ENCODE peak calls at places on chromosomes 13 and 19, in five cellular contexts. One of them, this sample, is unnamed.

GRCh38 chr13:98293103-98293502 is 116.0 kb upstream of the RNF113B start:
- DNase-seq in choroid plexus epithelial cell: no peak
- DNase-seq in fibroblast of villous mesenchyme: no peak
- DNase-seq in ovary: no peak
- DNase-seq in cardiac fibroblast: no peak
- DNase-seq in this sample: peak; percentile 46

GRCh38 chr13:28117689-28118377 is 17.5 kb upstream of the FLT3 start:
- DNase-seq in choroid plexus epithelial cell: peak; percentile 55
- DNase-seq in fibroblast of villous mesenchyme: peak; percentile 22
- DNase-seq in ovary: no peak
- DNase-seq in cardiac fibroblast: peak; percentile 43
- DNase-seq in this sample: no peak

GRCh38 chr19:34051255-34051654 is 121.0 kb upstream of the LSM14A start:
- DNase-seq in choroid plexus epithelial cell: no peak
- DNase-seq in fibroblast of villous mesenchyme: no peak
- DNase-seq in ovary: no peak
- DNase-seq in cardiac fibroblast: no peak
- DNase-seq in this sample: no peak

GRCh38 chr19:18932216-18932841 is 8.7 kb downstream of the HOMER3 start:
- DNase-seq in choroid plexus epithelial cell: peak; percentile 64
- DNase-seq in fibroblast of villous mesenchyme: peak; percentile 56
- DNase-seq in ovary: peak; percentile 94
- DNase-seq in cardiac fibroblast: peak; percentile 42
- DNase-seq in this sample: peak; percentile 81

GRCh38 chr19:35756373-35757230 is at the start of gene HSPB6:
- DNase-seq in choroid plexus epithelial cell: peak; percentile 86
- DNase-seq in fibroblast of villous mesenchyme: peak; percentile 56
- DNase-seq in ovary: peak; percentile 90
- DNase-seq in cardiac fibroblast: peak; percentile 83
- DNase-seq in this sample: no peak

GRCh38 chr13:73983109-73983508 is 151.1 kb downstream of the KLF12 start:
- DNase-seq in choroid plexus epithelial cell: no peak
- DNase-seq in fibroblast of villous mesenchyme: no peak
- DNase-seq in ovary: no peak
- DNase-seq in cardiac fibroblast: no peak
- DNase-seq in this sample: no peak

GRCh38 chr19:23440207-23440606 is 44.9 kb upstream of the ZNF91 start:
- DNase-seq in choroid plexus epithelial cell: no peak
- DNase-seq in fibroblast of villous mesenchyme: no peak
- DNase-seq in ovary: no peak
- DNase-seq in cardiac fibroblast: no peak
- DNase-seq in this sample: no peak

GRCh38 chr19:43790587-43790986 is 9.8 kb upstream of the KCNN4 start:
- DNase-seq in choroid plexus epithelial cell: no peak
- DNase-seq in fibroblast of villous mesenchyme: no peak
- DNase-seq in ovary: no peak
- DNase-seq in cardiac fibroblast: no peak
- DNase-seq in this sample: no peak

GRCh38 chr19:48740705-48741030 is 258 bp upstream of the RASIP1 start:
- DNase-seq in choroid plexus epithelial cell: no peak
- DNase-seq in fibroblast of villous mesenchyme: no peak
- DNase-seq in ovary: no peak
- DNase-seq in cardiac fibroblast: no peak
- DNase-seq in this sample: no peak

GRCh38 chr19:32189956-32190706 is 155.3 kb upstream of the ZNF507 start:
- DNase-seq in choroid plexus epithelial cell: no peak
- DNase-seq in fibroblast of villous mesenchyme: no peak
- DNase-seq in ovary: no peak
- DNase-seq in cardiac fibroblast: no peak
- DNase-seq in this sample: no peak

GRCh38 chr19:13043285-13043684 is 48.0 kb downstream of the NFIX start:
- DNase-seq in choroid plexus epithelial cell: no peak
- DNase-seq in fibroblast of villous mesenchyme: no peak
- DNase-seq in ovary: no peak
- DNase-seq in cardiac fibroblast: no peak
- DNase-seq in this sample: no peak

GRCh38 chr13:26255717-26256277 is 1.9 kb downstream of the CDK8 start:
- DNase-seq in choroid plexus epithelial cell: peak; percentile 31
- DNase-seq in fibroblast of villous mesenchyme: no peak
- DNase-seq in ovary: no peak
- DNase-seq in cardiac fibroblast: peak; percentile 46
- DNase-seq in this sample: no peak

DNA sequence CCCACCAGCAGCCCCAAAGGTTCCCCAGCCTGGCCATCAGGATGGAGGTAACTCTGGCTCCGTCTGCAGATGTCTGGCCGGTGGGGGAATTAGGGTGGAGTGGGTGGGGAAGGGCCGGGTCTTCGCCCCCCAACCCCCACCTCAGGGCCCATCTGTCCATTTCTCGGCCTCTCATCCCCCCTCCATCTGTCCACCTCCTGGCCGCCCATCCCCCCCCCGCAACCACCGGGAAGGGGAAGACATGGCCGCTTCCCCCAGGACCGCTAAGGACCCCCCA is 833 bp downstream of the LRFN1 start:
- DNase-seq in choroid plexus epithelial cell: no peak
- DNase-seq in fibroblast of villous mesenchyme: no peak
- DNase-seq in ovary: no peak
- DNase-seq in cardiac fibroblast: no peak
- DNase-seq in this sample: no peak
- H3K4me3 ChIP-seq in choroid plexus epithelial cell: peak overlapping the region; percentile 47
- H3K4me3 ChIP-seq in fibroblast of villous mesenchyme: peak overlapping the region; percentile 48
- H3K4me3 ChIP-seq in ovary: peak overlapping the region; percentile 20
- H3K4me3 ChIP-seq in cardiac fibroblast: no peak overlapping the region
- H3K4me3 ChIP-seq in this sample: no peak overlapping the region

GRCh38 chr19:461664-462551 is 1.1 kb upstream of the SHC2 start:
- DNase-seq in choroid plexus epithelial cell: no peak
- DNase-seq in fibroblast of villous mesenchyme: no peak
- DNase-seq in ovary: no peak
- DNase-seq in cardiac fibroblast: no peak
- DNase-seq in this sample: no peak

GRCh38 chr19:458091-459042 is 2.5 kb downstream of the SHC2 start:
- DNase-seq in choroid plexus epithelial cell: no peak
- DNase-seq in fibroblast of villous mesenchyme: no peak
- DNase-seq in ovary: no peak
- DNase-seq in cardiac fibroblast: no peak
- DNase-seq in this sample: no peak

GRCh38 chr19:459724-460511 is 915 bp downstream of the SHC2 start:
- DNase-seq in choroid plexus epithelial cell: peak; percentile 33
- DNase-seq in fibroblast of villous mesenchyme: peak; percentile 62
- DNase-seq in ovary: peak; percentile 71
- DNase-seq in cardiac fibroblast: peak; percentile 15
- DNase-seq in this sample: peak; percentile 45

GRCh38 chr19:463483-464130 is 2.8 kb upstream of the SHC2 start:
- DNase-seq in choroid plexus epithelial cell: no peak
- DNase-seq in fibroblast of villous mesenchyme: no peak
- DNase-seq in ovary: no peak
- DNase-seq in cardiac fibroblast: no peak
- DNase-seq in this sample: no peak

GRCh38 chr19:460877-461609 is at the start of gene SHC2:
- DNase-seq in choroid plexus epithelial cell: no peak
- DNase-seq in fibroblast of villous mesenchyme: no peak
- DNase-seq in ovary: peak; percentile 45
- DNase-seq in cardiac fibroblast: no peak
- DNase-seq in this sample: no peak
- H3K4me3 ChIP-seq in choroid plexus epithelial cell: peak within 1 kb of the TSS; percentile 55
- H3K4me3 ChIP-seq in fibroblast of villous mesenchyme: peak within 1 kb of the TSS; percentile 73
- H3K4me3 ChIP-seq in ovary: peak within 1 kb of the TSS; percentile 67
- H3K4me3 ChIP-seq in cardiac fibroblast: peak within 1 kb of the TSS; percentile 45
- H3K4me3 ChIP-seq in this sample: peak within 1 kb of the TSS; percentile 60

DNA sequence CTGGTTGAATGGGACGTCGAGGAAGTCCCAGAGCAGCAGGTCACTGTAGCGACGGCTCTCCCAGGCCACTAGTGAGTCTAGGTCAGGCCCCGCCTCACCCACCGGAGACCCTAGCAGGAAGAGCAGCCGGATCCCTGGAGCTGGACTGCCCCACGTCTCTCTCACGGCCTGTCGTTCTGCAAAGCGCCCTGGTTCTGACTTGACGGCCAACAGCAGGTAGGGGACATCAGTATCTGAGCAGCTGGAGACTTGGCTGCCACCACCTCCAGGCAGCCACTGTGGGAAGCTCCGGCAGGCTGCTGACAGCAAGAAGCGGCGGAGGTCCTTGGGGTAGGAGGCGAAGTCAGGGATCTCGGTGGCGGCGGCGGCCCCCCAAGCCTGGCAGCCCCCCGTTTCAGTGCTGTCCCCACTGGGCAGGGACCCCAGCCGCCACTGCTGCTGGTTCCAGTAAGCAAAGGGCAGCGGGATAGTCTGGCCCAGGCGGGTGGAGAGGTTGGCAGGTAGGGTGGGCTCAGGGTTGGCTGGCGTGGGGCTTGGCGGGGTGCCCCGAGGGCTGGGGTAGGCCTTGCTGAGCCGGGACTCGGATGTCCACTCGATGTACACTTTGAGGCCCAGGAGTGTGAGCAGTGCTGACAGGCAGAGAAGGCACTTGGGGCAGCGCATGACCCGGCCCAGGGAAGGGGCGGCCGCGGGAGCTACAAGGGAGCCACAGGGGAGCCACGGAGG is 895 bp downstream of the B3GNT8 start:
- DNase-seq in choroid plexus epithelial cell: no peak
- DNase-seq in fibroblast of villous mesenchyme: no peak
- DNase-seq in ovary: peak; percentile 52
- DNase-seq in cardiac fibroblast: no peak
- DNase-seq in this sample: no peak
- H3K4me3 ChIP-seq in choroid plexus epithelial cell: no peak overlapping the region
- H3K4me3 ChIP-seq in fibroblast of villous mesenchyme: peak overlapping the region; percentile 61
- H3K4me3 ChIP-seq in ovary: peak overlapping the region; percentile 54
- H3K4me3 ChIP-seq in cardiac fibroblast: peak overlapping the region; percentile 53
- H3K4me3 ChIP-seq in this sample: peak overlapping the region; percentile 35

DNA sequence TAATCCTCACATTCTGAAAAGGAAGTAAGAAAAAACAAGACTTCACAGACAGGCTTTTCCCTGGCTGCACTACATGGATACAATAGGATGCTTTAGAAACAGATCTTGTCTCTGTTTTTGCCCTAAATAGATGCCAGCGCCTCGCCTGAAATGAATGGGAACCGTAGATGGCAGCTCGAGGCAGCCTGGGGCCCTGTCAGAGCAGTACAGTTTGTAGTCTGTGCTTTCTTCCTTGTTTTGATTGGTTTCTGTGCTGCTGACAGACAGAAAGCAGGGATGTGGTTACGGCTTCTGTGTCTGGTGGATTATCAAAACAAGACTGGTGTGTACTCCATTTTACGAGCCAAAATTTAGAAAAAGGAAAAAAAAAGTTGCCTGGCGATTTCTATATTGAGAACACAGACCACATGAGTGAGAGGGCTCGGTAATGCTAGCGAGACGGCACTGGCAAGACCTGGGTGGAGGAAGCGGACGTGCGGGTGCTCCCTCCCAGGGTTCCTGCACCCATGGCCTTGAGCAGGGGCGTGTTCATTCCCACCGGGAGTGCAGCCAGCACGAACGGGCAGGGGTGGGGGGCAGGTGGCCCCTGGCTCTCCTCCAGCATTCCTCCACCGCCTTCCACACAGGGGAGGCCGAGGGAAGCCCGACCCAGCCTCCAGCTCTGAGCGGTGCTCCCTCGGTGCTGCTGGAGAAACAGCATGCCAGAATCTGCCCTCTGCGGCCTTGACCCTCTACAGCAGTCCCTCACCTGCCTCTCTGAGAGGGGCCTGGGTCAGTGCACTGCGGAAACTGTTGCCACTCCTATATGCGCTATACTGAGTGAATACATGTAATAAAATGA is 37.5 kb upstream of the C1QTNF9 start:
- DNase-seq in choroid plexus epithelial cell: peak; percentile 94
- DNase-seq in fibroblast of villous mesenchyme: peak; percentile 97
- DNase-seq in ovary: peak; percentile 93
- DNase-seq in cardiac fibroblast: peak; percentile 77
- DNase-seq in this sample: peak; percentile 69
- H3K4me3 ChIP-seq in choroid plexus epithelial cell: peak overlapping the region; percentile 53
- H3K4me3 ChIP-seq in fibroblast of villous mesenchyme: peak overlapping the region; percentile 50
- H3K4me3 ChIP-seq in ovary: peak overlapping the region; percentile 35
- H3K4me3 ChIP-seq in cardiac fibroblast: peak overlapping the region; percentile 46
- H3K4me3 ChIP-seq in this sample: peak overlapping the region; percentile 35

DNA sequence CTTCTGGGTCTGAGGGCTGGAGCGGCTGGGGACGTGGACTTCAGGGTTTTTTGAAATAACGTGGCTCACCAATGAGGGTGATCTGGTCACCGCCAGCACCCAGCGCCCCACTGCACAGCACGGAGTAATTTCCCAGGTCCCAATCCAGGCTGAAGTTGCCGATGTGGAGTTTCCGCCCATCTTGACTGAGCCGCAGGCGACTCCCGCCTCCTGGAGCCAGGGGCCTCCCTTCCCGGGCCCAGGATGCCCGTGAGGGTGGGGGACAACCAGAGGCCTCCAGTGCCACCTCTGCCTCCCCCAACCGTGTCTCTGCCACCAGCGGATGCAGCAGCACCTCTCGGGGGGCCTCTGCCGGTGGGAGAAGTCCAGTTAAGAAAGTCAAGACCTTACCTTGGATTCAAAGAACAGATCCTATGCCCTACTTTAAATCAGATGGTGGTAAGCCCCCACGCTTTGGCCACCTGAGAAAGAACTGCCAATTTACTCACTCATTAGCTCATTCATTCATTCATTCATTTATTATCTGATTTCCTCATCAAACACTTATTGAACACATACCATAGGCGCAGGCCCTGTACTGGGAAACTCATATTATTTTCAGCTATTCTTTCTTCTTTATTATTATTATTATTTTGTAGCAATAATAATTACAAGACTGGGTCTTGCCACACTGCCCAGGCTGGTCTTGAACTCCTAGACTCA is 3.9 kb downstream of the VSIG10L start:
- DNase-seq in choroid plexus epithelial cell: no peak
- DNase-seq in fibroblast of villous mesenchyme: no peak
- DNase-seq in ovary: no peak
- DNase-seq in cardiac fibroblast: no peak
- DNase-seq in this sample: no peak
- H3K4me3 ChIP-seq in choroid plexus epithelial cell: no peak overlapping the region
- H3K4me3 ChIP-seq in fibroblast of villous mesenchyme: no peak overlapping the region
- H3K4me3 ChIP-seq in ovary: no peak overlapping the region
- H3K4me3 ChIP-seq in cardiac fibroblast: no peak overlapping the region
- H3K4me3 ChIP-seq in this sample: no peak overlapping the region

GRCh38 chr19:55643733-55644116 is 276 bp downstream of the ZNF581 start:
- DNase-seq in choroid plexus epithelial cell: no peak
- DNase-seq in fibroblast of villous mesenchyme: no peak
- DNase-seq in ovary: no peak
- DNase-seq in cardiac fibroblast: no peak
- DNase-seq in this sample: no peak

GRCh38 chr19:55645512-55645881 is 2.0 kb downstream of the ZNF581 start:
- DNase-seq in choroid plexus epithelial cell: no peak
- DNase-seq in fibroblast of villous mesenchyme: no peak
- DNase-seq in ovary: peak; percentile 26
- DNase-seq in cardiac fibroblast: no peak
- DNase-seq in this sample: no peak

GRCh38 chr19:55644191-55644833 is 863 bp downstream of the ZNF581 start:
- DNase-seq in choroid plexus epithelial cell: no peak
- DNase-seq in fibroblast of villous mesenchyme: no peak
- DNase-seq in ovary: no peak
- DNase-seq in cardiac fibroblast: no peak
- DNase-seq in this sample: no peak

GRCh38 chr19:55643003-55643732 is at the start of gene ZNF581:
- DNase-seq in choroid plexus epithelial cell: peak; percentile 82
- DNase-seq in fibroblast of villous mesenchyme: peak; percentile 79
- DNase-seq in ovary: peak; percentile 73
- DNase-seq in cardiac fibroblast: peak; percentile 82
- DNase-seq in this sample: peak; percentile 80

GRCh38 chr19:55644842-55645511 is 1.5 kb downstream of the ZNF581 start:
- DNase-seq in choroid plexus epithelial cell: no peak
- DNase-seq in fibroblast of villous mesenchyme: no peak
- DNase-seq in ovary: peak; percentile 49
- DNase-seq in cardiac fibroblast: no peak
- DNase-seq in this sample: no peak
- H3K4me3 ChIP-seq in choroid plexus epithelial cell: no peak overlapping the region
- H3K4me3 ChIP-seq in fibroblast of villous mesenchyme: peak overlapping the region; percentile 72
- H3K4me3 ChIP-seq in ovary: no peak overlapping the region
- H3K4me3 ChIP-seq in cardiac fibroblast: peak overlapping the region; percentile 81
- H3K4me3 ChIP-seq in this sample: no peak overlapping the region

This sample was measured in lung.